ENCODE peak calls at places on chromosomes 11 and 22, in four cellular contexts. W, A, Z and M are unnamed samples.

GRCh38 chr22:17772249-17772962 is 1.9 kb downstream of the BID start:
- DNase-seq in W (no peak), A (no peak), Z (no peak), M (no peak)

GRCh38 chr22:27576815-27577564 is 224.6 kb downstream of the MN1 start:
- DNase-seq in W (no peak), A (no peak), Z (no peak), M (peak)

GRCh38 chr11:76283190-76283589 is 76.9 kb upstream of the WNT11 start:
- DNase-seq in W (no peak), A (no peak), Z (no peak), M (no peak)

GRCh38 chr22:50274311-50274710 is 4.1 kb upstream of the MAPK11 start:
- DNase-seq in W (no peak), A (peak), Z (no peak), M (no peak)

GRCh38 chr11:119970566-119970965 is 167.3 kb downstream of the TRIM29 start:
- DNase-seq in W (no peak), A (no peak), Z (no peak), M (no peak)

GRCh38 chr11:46006418-46007070 is 84.1 kb downstream of the LARGE2 start:
- DNase-seq in W (peak), A (peak), Z (peak), M (no peak)

GRCh38 chr11:2091112-2091746 is 48.0 kb downstream of the IGF2 start:
- DNase-seq in W (no peak), A (no peak), Z (no peak), M (no peak)

GRCh38 chr22:29768052-29768680 is 997 bp downstream of the UQCR10 start:
- DNase-seq in W (no peak), A (no peak), Z (no peak), M (no peak)

GRCh38 chr11:105000167-105000566 is 22.8 kb downstream of the CASP5 start:
- DNase-seq in W (no peak), A (peak), Z (peak), M (no peak)

GRCh38 chr11:80722616-80723015 is 1281.8 kb upstream of the TENM4 start:
- DNase-seq in W (no peak), A (peak), Z (no peak), M (no peak)

GRCh38 chr11:44110231-44110679 is 14.8 kb downstream of the EXT2 start:
- DNase-seq in W (no peak), A (peak), Z (no peak), M (no peak)

GRCh38 chr11:11076276-11076675 is 218.4 kb upstream of the ZBED5 start:
- DNase-seq in W (no peak), A (no peak), Z (no peak), M (no peak)

GRCh38 chr11:47392546-47393162 is 14.3 kb upstream of the SPI1 start:
- DNase-seq in W (no peak), A (no peak), Z (no peak), M (no peak)

DNA sequence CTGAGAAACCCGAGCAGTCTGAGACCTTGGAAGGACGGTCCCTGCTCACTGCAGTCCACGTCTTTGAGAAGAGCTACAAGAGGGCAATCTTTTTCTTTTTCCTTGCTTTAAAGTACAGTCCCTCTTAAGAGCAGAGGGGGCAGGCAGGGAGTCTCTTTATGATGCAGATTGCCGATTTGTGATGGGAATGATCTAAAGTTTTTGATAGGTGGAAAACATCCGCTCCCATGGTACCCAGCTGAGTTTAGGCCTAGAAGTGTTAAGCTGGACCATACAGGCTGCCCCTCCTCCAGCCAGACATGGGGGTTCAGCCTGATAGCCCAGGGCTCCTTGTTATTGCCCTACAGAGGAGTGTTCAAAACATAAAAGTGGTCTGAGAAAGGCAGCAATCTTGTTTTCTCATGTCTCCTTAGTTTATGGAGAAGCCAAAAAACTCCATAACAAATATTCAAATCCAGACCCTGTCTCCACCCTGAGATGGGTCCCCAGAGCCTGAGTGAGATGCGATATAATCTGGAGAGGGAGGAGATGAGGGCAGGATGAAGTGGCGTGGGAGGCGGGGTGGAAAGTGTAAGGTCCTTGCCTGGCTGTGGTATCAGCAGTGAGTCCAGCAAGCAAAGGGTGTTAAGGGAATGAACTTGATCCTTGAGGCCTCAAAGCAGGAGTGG is 135.1 kb downstream of the FDX1 start:
- DNase-seq in W (no peak), A (no peak), Z (no peak), M (no peak)
- H3K4me3 ChIP-seq in W (no peak), A (no peak), Z (no peak), M (no peak)

DNA sequence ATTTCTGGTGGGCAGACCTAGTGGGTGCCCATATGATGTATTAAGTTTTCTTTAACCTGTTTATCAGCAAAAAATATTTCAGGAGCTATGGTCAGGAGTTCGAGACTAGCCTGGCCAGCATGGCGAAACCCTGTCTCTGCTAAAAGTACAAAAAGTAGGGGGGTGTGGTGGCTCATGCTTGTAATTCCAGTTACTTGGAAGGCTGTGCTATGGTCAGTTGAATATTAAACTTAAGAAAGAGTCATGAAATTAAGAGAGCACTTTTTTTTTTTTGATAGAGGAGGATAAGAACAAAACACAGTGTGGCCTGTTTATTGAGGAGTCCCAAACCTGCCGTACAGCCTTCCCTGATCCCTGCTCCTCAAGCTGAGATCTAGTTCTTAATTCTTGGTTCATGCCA is 29.8 kb downstream of the OR6Q1 start:
- DNase-seq in W (no peak), A (no peak), Z (no peak), M (no peak)
- TF ChIP-seq CTCF in W (no peak), A (no peak), Z (no peak), M (no peak)

GRCh38 chr11:73265853-73266643 is 6.1 kb upstream of the P2RY6 start:
- DNase-seq in W (no peak), A (no peak), Z (no peak), M (no peak)
- H3K4me3 ChIP-seq in W (peak), A (no peak), Z (no peak), M (no peak)

DNA sequence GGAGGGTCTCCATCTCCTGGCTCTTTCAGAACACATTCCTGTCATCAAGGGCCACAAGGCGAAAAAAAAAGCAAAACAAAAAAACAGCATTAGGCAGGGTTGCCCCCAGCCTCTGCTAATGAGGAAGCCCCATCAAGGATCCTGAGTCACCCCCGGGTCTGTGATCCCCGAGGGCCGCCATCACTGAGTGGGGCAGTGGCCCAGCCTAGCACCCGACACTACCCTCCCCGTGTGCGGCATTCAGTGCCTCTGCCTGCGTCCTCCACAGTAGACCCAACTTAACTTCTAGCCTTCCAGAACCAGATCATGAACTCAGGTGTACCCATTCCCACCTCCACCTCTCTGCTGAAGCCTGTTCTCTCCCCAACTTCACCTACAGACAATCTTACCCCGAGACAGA is 6.6 kb upstream of the CDC42EP1 start:
- DNase-seq in W (no peak), A (no peak), Z (no peak), M (no peak)
- TF ChIP-seq CTCF in W (no peak), A (no peak), Z (no peak), M (no peak)

GRCh38 chr11:57482782-57483569 is 22.6 kb downstream of the RTN4RL2 start:
- DNase-seq in W (no peak), A (peak), Z (no peak), M (no peak)
- H3K4me3 ChIP-seq in W (peak), A (peak), Z (peak), M (peak)

GRCh38 chr11:14308114-14308896 is 50.7 kb downstream of the RRAS2 start:
- DNase-seq in W (no peak), A (peak), Z (peak), M (peak)
- TF ChIP-seq CTCF in W (peak), A (peak), Z (peak), M (peak)

GRCh38 chr11:121643530-121644512 is 191.1 kb upstream of the SORL1-AS1 start:
- DNase-seq in W (no peak), A (no peak), Z (no peak), M (no peak)
- H3K4me3 ChIP-seq in W (no peak), A (no peak), Z (no peak), M (no peak)

GRCh38 chr22:41535244-41535643 is 9.0 kb downstream of the POLR3H start:
- DNase-seq in W (no peak), A (no peak), Z (no peak), M (no peak)
- TF ChIP-seq CTCF in W (peak), A (peak), Z (peak), M (peak)